ENCODE peak calls at places on chromosome X, in seven cellular contexts. E, M, F, X, Q, G and L are unnamed samples.
A peak's percentile ranks its signal among the peaks of the same experiment; 100 is the strongest.

GRCh38 chrX:7264399-7264798 is 116.4 kb upstream of the PUDP start:
- DNase-seq in E (no peak), M (no peak), F (no peak), X (no peak), Q (no peak), G (no peak), L (no peak)

GRCh38 chrX:132216806-132217202 is 2.4 kb downstream of the RAP2C start:
- DNase-seq in E (no peak), M (peak; percentile 35), F (no peak), X (no peak), Q (no peak), G (peak; percentile 23), L (no peak)

GRCh38 chrX:16205840-16206239 is 38.6 kb downstream of the MAGEB17 start:
- DNase-seq in E (no peak), M (no peak), F (no peak), X (no peak), Q (no peak), G (peak; percentile 71), L (no peak)

GRCh38 chrX:149881081-149881711 is at the start of gene MAGEA8:
- DNase-seq in E (peak; percentile 6), M (no peak), F (no peak), X (no peak), Q (peak; percentile 66), G (no peak), L (no peak)

GRCh38 chrX:80807606-80808159 is 2.0 kb downstream of the BRWD3 start:
- DNase-seq in E (no peak), M (no peak), F (no peak), X (no peak), Q (no peak), G (peak; percentile 10), L (peak; percentile 15)

GRCh38 chrX:136630881-136631280 is 17.1 kb upstream of the CD40LG start:
- DNase-seq in E (no peak), M (no peak), F (no peak), X (no peak), Q (no peak), G (no peak), L (no peak)

GRCh38 chrX:111467896-111468295 is 43.5 kb upstream of the SERTM2 start:
- DNase-seq in E (no peak), M (no peak), F (no peak), X (no peak), Q (peak; percentile 80), G (peak; percentile 2), L (no peak)

GRCh38 chrX:154490021-154490413 is 412 bp downstream of the SLC10A3 start:
- DNase-seq in E (no peak), M (peak; percentile 26), F (no peak), X (no peak), Q (peak; percentile 81), G (peak; percentile 60), L (no peak)

GRCh38 chrX:150513564-150513963 is 54.9 kb upstream of the MTM1 start:
- DNase-seq in E (no peak), M (no peak), F (no peak), X (no peak), Q (no peak), G (no peak), L (no peak)

GRCh38 chrX:41672643-41673042 is 16.1 kb upstream of the GPR34 start:
- DNase-seq in E (no peak), M (no peak), F (no peak), X (no peak), Q (no peak), G (no peak), L (no peak)

GRCh38 chrX:48956728-48957414 is 536 bp downstream of the OTUD5 start:
- DNase-seq in E (peak; percentile 31), M (no peak), F (no peak), X (no peak), Q (no peak), G (no peak), L (no peak)

GRCh38 chrX:110671068-110671803 is 124.4 kb downstream of the CHRDL1 start:
- DNase-seq in E (no peak), M (no peak), F (no peak), X (no peak), Q (no peak), G (peak; percentile 3), L (no peak)

GRCh38 chrX:15059488-15059887 is 186.3 kb downstream of the MOSPD2 start:
- DNase-seq in E (no peak), M (no peak), F (no peak), X (no peak), Q (no peak), G (no peak), L (peak; percentile 8)

GRCh38 chrX:9149831-9150230 is 115.9 kb upstream of the FAM9B start:
- DNase-seq in E (no peak), M (no peak), F (no peak), X (no peak), Q (no peak), G (no peak), L (no peak)

GRCh38 chrX:21802054-21802660 is 37.3 kb upstream of the MBTPS2 start:
- DNase-seq in E (no peak), M (no peak), F (no peak), X (no peak), Q (no peak), G (no peak), L (no peak)

GRCh38 chrX:118521435-118521834 is 25.8 kb downstream of the DOCK11 start:
- DNase-seq in E (no peak), M (no peak), F (peak; percentile 56), X (no peak), Q (no peak), G (peak; percentile 68), L (no peak)

GRCh38 chrX:72381439-72382198 is 75.9 kb upstream of the CITED1 start:
- DNase-seq in E (no peak), M (no peak), F (no peak), X (no peak), Q (no peak), G (peak; percentile 27), L (peak; percentile 69)

GRCh38 chrX:107716045-107716684 is 59.4 kb downstream of the TSC22D3 start:
- DNase-seq in E (peak; percentile 60), M (no peak), F (no peak), X (no peak), Q (no peak), G (peak; percentile 19), L (no peak)